ENCODE peak calls at places on chromosome 13, in four cellular contexts. D is lower leg skin; C is stimulated activated CD8-positive, alpha-beta memory T cell treated with anti-CD3 and anti-CD28 coated beads, Interleukin-7, amount 100 ng/mL, for 4 hours; W is AG04449. R is an unnamed sample.

GRCh38 chr13:28679628-28680027 is 20.7 kb downstream of the POMP start:
- DNase-seq in D (no peak), C (no peak), W (no peak), R (peak)

GRCh38 chr13:33366469-33367062 is 81.0 kb upstream of the STARD13 start:
- DNase-seq in D (no peak), C (no peak), W (no peak), R (no peak)

GRCh38 chr13:78317030-78317429 is 286.3 kb downstream of the POU4F1 start:
- DNase-seq in D (no peak), C (no peak), W (no peak), R (peak)

GRCh38 chr13:110820311-110820710 is 94.6 kb downstream of the ANKRD10 start:
- DNase-seq in D (no peak), C (no peak), W (no peak), R (no peak)

GRCh38 chr13:41606646-41607045 is 149.3 kb downstream of the RGCC start:
- DNase-seq in D (no peak), C (no peak), W (no peak), R (no peak)

GRCh38 chr13:50788551-50788950 is 54.9 kb downstream of the DLEU7 start:
- DNase-seq in D (no peak), C (no peak), W (no peak), R (no peak)

GRCh38 chr13:43363156-43363918 is 340.0 kb downstream of the DNAJC15 start:
- DNase-seq in D (no peak), C (no peak), W (no peak), R (no peak)

GRCh38 chr13:28355822-28356371 is 139.0 kb downstream of the FLT1 start:
- DNase-seq in D (no peak), C (peak), W (peak), R (no peak)

GRCh38 chr13:59865398-59865797 is 298.3 kb downstream of the DIAPH3 start:
- DNase-seq in D (no peak), C (no peak), W (no peak), R (no peak)

GRCh38 chr13:32824671-32825070 is 191.6 kb upstream of the KL start:
- DNase-seq in D (no peak), C (no peak), W (peak), R (peak)

GRCh38 chr13:42758515-42758914 is 22.9 kb upstream of the FAM216B start:
- DNase-seq in D (no peak), C (no peak), W (no peak), R (no peak)

GRCh38 chr13:26878465-26878864 is 117.9 kb upstream of the GPR12 start:
- DNase-seq in D (no peak), C (no peak), W (no peak), R (no peak)

GRCh38 chr13:85186646-85187045 is 612.6 kb downstream of the SLITRK6 start:
- DNase-seq in D (no peak), C (no peak), W (no peak), R (no peak)

GRCh38 chr13:110248449-110249143 is 58.4 kb downstream of the COL4A1 start:
- DNase-seq in D (peak), C (no peak), W (no peak), R (no peak)

GRCh38 chr13:82749551-82749950 is 1132.7 kb downstream of the SLITRK1 start:
- DNase-seq in D (no peak), C (no peak), W (no peak), R (no peak)

GRCh38 chr13:36038785-36039415 is 92.3 kb downstream of the DCLK1 start:
- DNase-seq in D (no peak), C (no peak), W (no peak), R (no peak)

GRCh38 chr13:97018029-97018819 is 23.9 kb upstream of the OXGR1 start:
- DNase-seq in D (no peak), C (no peak), W (no peak), R (peak)

GRCh38 chr13:32880636-32881035 is 135.6 kb upstream of the KL start:
- DNase-seq in D (no peak), C (no peak), W (no peak), R (no peak)

GRCh38 chr13:51501592-51502205 is 48.9 kb upstream of the INTS6 start:
- DNase-seq in D (no peak), C (no peak), W (no peak), R (no peak)

GRCh38 chr13:112658807-112659206 is 31.0 kb upstream of the ATP11A start:
- DNase-seq in D (peak), C (no peak), W (no peak), R (no peak)

GRCh38 chr13:50766043-50766442 is 77.4 kb downstream of the DLEU7 start:
- DNase-seq in D (no peak), C (no peak), W (no peak), R (no peak)

GRCh38 chr13:74586839-74587238 is 452.6 kb upstream of the KLF12 start:
- DNase-seq in D (no peak), C (no peak), W (no peak), R (no peak)

GRCh38 chr13:48559638-48560320 is 26.9 kb upstream of the RCBTB2 start:
- DNase-seq in D (no peak), C (no peak), W (no peak), R (no peak)

GRCh38 chr13:46831588-46832194 is 34.7 kb upstream of the ESD start:
- DNase-seq in D (no peak), C (no peak), W (no peak), R (peak)

GRCh38 chr13:25756916-25757315 is 294.9 kb downstream of the SHISA2 start:
- DNase-seq in D (no peak), C (no peak), W (no peak), R (no peak)

GRCh38 chr13:39401091-39401647 is 201.8 kb downstream of the LHFPL6 start:
- DNase-seq in D (no peak), C (no peak), W (no peak), R (no peak)

GRCh38 chr13:49443327-49443688 is 556 bp downstream of the CAB39L start:
- DNase-seq in D (no peak), C (no peak), W (no peak), R (peak)

GRCh38 chr13:46492946-46493345 is 60.0 kb upstream of the LRCH1 start:
- DNase-seq in D (no peak), C (no peak), W (no peak), R (peak)

GRCh38 chr13:91986771-91987515 is 588.5 kb downstream of the GPC5 start:
- DNase-seq in D (no peak), C (no peak), W (no peak), R (no peak)

GRCh38 chr13:91922969-91923592 is 524.7 kb downstream of the GPC5 start:
- DNase-seq in D (no peak), C (no peak), W (no peak), R (no peak)

GRCh38 chr13:46405457-46405856 is 18.4 kb upstream of the RUBCNL start:
- DNase-seq in D (no peak), C (no peak), W (no peak), R (no peak)

GRCh38 chr13:110250258-110250891 is 56.6 kb downstream of the COL4A1 start:
- DNase-seq in D (peak), C (no peak), W (no peak), R (peak)

GRCh38 chr13:110644892-110645521 is 29.7 kb downstream of the NAXD start:
- DNase-seq in D (peak), C (peak), W (peak), R (peak)

GRCh38 chr13:40406405-40407138 is 259.9 kb downstream of the FOXO1 start:
- DNase-seq in D (no peak), C (no peak), W (peak), R (no peak)

GRCh38 chr13:37869506-37869755 is 141 bp downstream of the TRPC4 start:
- DNase-seq in D (no peak), C (no peak), W (no peak), R (no peak)

GRCh38 chr13:23778879-23779278 is 110.3 kb downstream of the MIPEP start:
- DNase-seq in D (no peak), C (no peak), W (no peak), R (no peak)

GRCh38 chr13:99162962-99163361 is 37.7 kb upstream of the UBAC2 start:
- DNase-seq in D (no peak), C (no peak), W (no peak), R (no peak)

GRCh38 chr13:93004919-93005318 is 221.7 kb upstream of the GPC6 start:
- DNase-seq in D (no peak), C (no peak), W (no peak), R (peak)